ENCODE peak calls at places on chromosomes 3 and 15, in four cellular contexts. O is activated CD8-positive, alpha-beta memory T cell treated with anti-CD3 and anti-CD28 coated beads, Interleukin-2, amount 50 U/mL, for 48 hours; C is NCI-H1092; U is stimulated activated CD4-positive, alpha-beta T cell treated with anti-CD3 and anti-CD28 coated beads, Interleukin-15, amount 100 ng/mL, for 24 hours. T is an unnamed sample.

GRCh38 chr3:173371848-173372487 is 25.6 kb upstream of the NLGN1 start:
- DNase-seq in U (peak), O (no peak), C (no peak), T (peak)

GRCh38 chr3:155244206-155244605 is 49.3 kb downstream of the STRIT1 start:
- DNase-seq in C (no peak), O (no peak), U (no peak), T (no peak)

GRCh38 chr3:165459924-165460540 is 263.8 kb upstream of the SLITRK3 start:
- DNase-seq in C (no peak), U (no peak), O (no peak), T (no peak)

GRCh38 chr3:32813180-32813579 is 4.6 kb upstream of the TRIM71 start:
- DNase-seq in C (no peak), O (no peak), U (no peak), T (no peak)

GRCh38 chr3:39288300-39288808 is 8.5 kb upstream of the CX3CR1 start:
- DNase-seq in O (peak), U (peak), C (peak), T (peak)

GRCh38 chr3:152471814-152472605 is 203.3 kb downstream of the MBNL1 start:
- DNase-seq in U (peak), O (peak), C (peak), T (peak)

GRCh38 chr3:56025316-56025715 is 443.0 kb downstream of the ERC2 start:
- DNase-seq in O (no peak), U (no peak), C (peak), T (no peak)

GRCh38 chr15:74994236-74994635 is 1.1 kb upstream of the SCAMP5 start:
- DNase-seq in O (no peak), C (no peak), U (no peak), T (peak)

GRCh38 chr15:82551646-82552247 is 11.5 kb upstream of the RPS17 start:
- DNase-seq in U (no peak), C (no peak), O (no peak), T (no peak)

GRCh38 chr3:97914390-97914789 is 57.8 kb downstream of the RIOX2 start:
- DNase-seq in U (no peak), O (no peak), C (no peak), T (no peak)

GRCh38 chr3:132220986-132221385 is 96.2 kb upstream of the ACP3 start:
- DNase-seq in U (no peak), C (no peak), O (no peak), T (no peak)

GRCh38 chr15:89122532-89123525 is 34.6 kb downstream of the ABHD2 start:
- DNase-seq in C (no peak), U (no peak), O (no peak), T (no peak)

GRCh38 chr3:4313606-4314308 is 10.6 kb downstream of the SETMAR start:
- DNase-seq in O (no peak), U (no peak), C (no peak), T (no peak)

GRCh38 chr3:24457719-24458118 is 36.9 kb downstream of the THRB start:
- DNase-seq in C (no peak), U (no peak), O (no peak), T (no peak)

GRCh38 chr3:23580337-23580736 is 225.4 kb upstream of the UBE2E1 start:
- DNase-seq in U (no peak), O (no peak), C (no peak), T (no peak)

GRCh38 chr15:65870889-65871533 is 1.7 kb downstream of the RAB11A start:
- DNase-seq in U (no peak), C (no peak), O (no peak), T (peak)

GRCh38 chr3:111846717-111847116 is 12.3 kb upstream of the PHLDB2 start:
- DNase-seq in O (no peak), C (no peak), U (no peak), T (no peak)

GRCh38 chr15:78977591-78978347 is 32.9 kb upstream of the CTSH start:
- DNase-seq in U (no peak), O (no peak), C (no peak), T (no peak)

GRCh38 chr3:47065058-47065457 is 85.6 kb downstream of the NBEAL2 start:
- DNase-seq in O (no peak), C (no peak), U (no peak), T (no peak)

GRCh38 chr3:96007650-96008195 is 806.7 kb upstream of the EPHA6 start:
- DNase-seq in O (no peak), U (no peak), C (no peak), T (no peak)

GRCh38 chr15:63372753-63373152 is 8.9 kb downstream of the CA12 start:
- DNase-seq in O (no peak), C (no peak), U (no peak), T (no peak)

GRCh38 chr3:177196473-177197040 is 725 bp downstream of the TBL1XR1 start:
- DNase-seq in U (peak), C (peak), O (peak), T (peak)

GRCh38 chr15:69357773-69358765 is 56.1 kb upstream of the KIF23 start:
- DNase-seq in C (no peak), U (no peak), O (no peak), T (no peak)

GRCh38 chr3:122183893-122184590 is 574 bp downstream of the CASR start:
- DNase-seq in U (no peak), O (no peak), C (no peak), T (no peak)

GRCh38 chr3:157115069-157116006 is 44.6 kb downstream of the CCNL1 start:
- DNase-seq in C (no peak), U (no peak), O (no peak), T (no peak)

T was measured in pons.